ENCODE peak calls at places on chromosomes 2 and 18, in seven cellular contexts. A is choroid plexus epithelial cell, L is osteocyte, J is fibroblast of mammary gland, C is GM13976, O is breast epithelium, E is cardiac fibroblast. H is an unnamed sample.

GRCh38 chr2:146701183-146701582 is 1143.6 kb upstream of the ACVR2A start:
- DNase-seq in C (no peak), O (no peak), A (peak), J (peak), E (peak), L (no peak), H (no peak)

GRCh38 chr2:30300456-30301221 is 69.3 kb downstream of the LBH start:
- DNase-seq in C (no peak), O (no peak), E (peak), J (no peak), A (peak), L (no peak), H (no peak)

GRCh38 chr2:97970300-97971060 is 25.3 kb downstream of the TMEM131 start:
- DNase-seq in C (no peak), O (no peak), E (no peak), A (no peak), J (no peak), L (no peak), H (no peak)

GRCh38 chr18:51009071-51009470 is 20.9 kb upstream of the SMAD4 start:
- DNase-seq in C (no peak), O (no peak), L (no peak), E (peak), A (no peak), J (peak), H (no peak)

GRCh38 chr2:141703506-141703905 is 427.3 kb downstream of the LRP1B start:
- DNase-seq in L (no peak), E (no peak), C (no peak), J (no peak), A (no peak), O (no peak), H (no peak)

GRCh38 chr2:229275506-229275905 is 4.4 kb upstream of the PID1 start:
- DNase-seq in C (no peak), L (no peak), O (no peak), E (no peak), A (no peak), J (no peak), H (no peak)

GRCh38 chr2:201150454-201151020 is 32.4 kb upstream of the CASP10 start:
- DNase-seq in E (no peak), L (no peak), A (no peak), O (no peak), J (no peak), C (no peak), H (no peak)

GRCh38 chr2:168231609-168232241 is 15.7 kb downstream of the STK39 start:
- DNase-seq in O (no peak), C (no peak), J (no peak), E (no peak), A (no peak), L (no peak), H (no peak)

GRCh38 chr2:185578293-185578692 is 160.3 kb upstream of the FSIP2 start:
- DNase-seq in C (no peak), A (no peak), E (no peak), J (no peak), O (no peak), L (no peak), H (no peak)

GRCh38 chr18:24023185-24023814 is 8.7 kb downstream of the TTC39C start:
- DNase-seq in A (no peak), C (no peak), L (no peak), E (no peak), O (no peak), J (no peak), H (no peak)

GRCh38 chr2:58127111-58127510 is 80.5 kb downstream of the VRK2 start:
- DNase-seq in A (no peak), L (no peak), E (no peak), O (no peak), J (no peak), C (no peak), H (no peak)

GRCh38 chr18:28736951-28737350 is 560.0 kb upstream of the CDH2 start:
- DNase-seq in E (peak), O (no peak), A (no peak), J (peak), C (no peak), L (no peak), H (no peak)

GRCh38 chr2:170123593-170123992 is 54.4 kb upstream of the MYO3B start:
- DNase-seq in O (no peak), E (no peak), L (no peak), C (no peak), A (peak), J (no peak), H (no peak)

GRCh38 chr2:191404568-191404991 is 159.4 kb downstream of the MYO1B start:
- DNase-seq in J (no peak), L (no peak), A (peak), C (no peak), E (peak), O (no peak), H (no peak)

GRCh38 chr2:109528811-109529501 is 84.8 kb downstream of the SEPTIN10 start:
- DNase-seq in O (no peak), C (no peak), J (no peak), E (no peak), L (peak), A (no peak), H (no peak)

GRCh38 chr2:98487806-98488189 is 43.1 kb downstream of the INPP4A start:
- DNase-seq in L (no peak), A (peak), O (no peak), J (peak), E (peak), C (no peak), H (no peak)

GRCh38 chr18:37251679-37252078 is 313.9 kb downstream of the CELF4 start:
- DNase-seq in E (no peak), A (no peak), J (peak), L (no peak), O (no peak), C (no peak), H (no peak)

GRCh38 chr2:132009874-132010521 is 151.8 kb downstream of the ANKRD30BL start:
- DNase-seq in C (no peak), O (no peak), E (peak), J (no peak), A (no peak), L (no peak), H (no peak)

GRCh38 chr2:191451116-191451515 is 205.9 kb downstream of the MYO1B start:
- DNase-seq in C (no peak), J (no peak), A (no peak), E (no peak), L (no peak), O (no peak), H (no peak)

GRCh38 chr18:11955299-11956029 is 25.8 kb upstream of the IMPA2 start:
- DNase-seq in C (no peak), O (no peak), E (peak), J (peak), A (peak), L (no peak), H (no peak)

GRCh38 chr18:23900979-23901378 is 113.6 kb upstream of the TTC39C start:
- DNase-seq in J (no peak), L (no peak), A (no peak), E (peak), O (no peak), C (no peak), H (no peak)

GRCh38 chr18:32511147-32511546 is 40.5 kb upstream of the GAREM1 start:
- DNase-seq in O (no peak), A (no peak), C (no peak), J (no peak), L (no peak), E (no peak), H (no peak)

GRCh38 chr2:71669628-71670429 is 216.5 kb downstream of the DYSF start:
- DNase-seq in A (no peak), J (no peak), E (no peak), C (peak), L (peak), O (no peak), H (no peak)

GRCh38 chr2:246489-247145 is 17.2 kb downstream of the SH3YL1 start:
- DNase-seq in C (no peak), A (peak), E (peak), O (no peak), L (no peak), J (peak), H (no peak)

GRCh38 chr2:217075225-217075802 is 215.4 kb upstream of the TNP1 start:
- DNase-seq in E (peak), L (no peak), J (peak), C (no peak), O (no peak), A (peak), H (no peak)

GRCh38 chr2:85758361-85759256 is 4.8 kb downstream of the ATOH8 start:
- DNase-seq in C (no peak), A (no peak), J (no peak), O (peak), E (no peak), L (no peak), H (no peak)

GRCh38 chr2:18491577-18491976 is 68.9 kb downstream of the RDH14 start:
- DNase-seq in L (no peak), O (no peak), C (no peak), E (no peak), A (no peak), J (no peak), H (no peak)

GRCh38 chr2:164694275-164694695 is 73.0 kb upstream of the GRB14 start:
- DNase-seq in A (no peak), C (no peak), L (no peak), E (no peak), O (no peak), J (no peak), H (no peak)

GRCh38 chr2:168545439-168546082 is 89.5 kb downstream of the CERS6 start:
- DNase-seq in J (peak), E (peak), C (no peak), O (no peak), L (no peak), A (peak), H (no peak)

GRCh38 chr18:23934863-23935262 is 79.7 kb upstream of the TTC39C start:
- DNase-seq in C (no peak), E (no peak), A (no peak), J (no peak), L (no peak), O (no peak), H (no peak)

GRCh38 chr18:65955747-65956146 is 204.9 kb downstream of the CDH7 start:
- DNase-seq in E (no peak), C (no peak), A (no peak), O (no peak), L (no peak), J (no peak), H (no peak)

GRCh38 chr18:26536032-26536431 is 12.3 kb downstream of the KCTD1 start:
- DNase-seq in J (peak), E (peak), L (no peak), C (no peak), A (no peak), O (no peak), H (no peak)

GRCh38 chr2:165870346-165870745 is 76.3 kb upstream of the GALNT3 start:
- DNase-seq in J (no peak), C (no peak), O (no peak), L (no peak), A (no peak), E (no peak), H (no peak)

GRCh38 chr2:191441761-191442160 is 196.6 kb downstream of the MYO1B start:
- DNase-seq in J (peak), O (no peak), L (no peak), C (no peak), A (no peak), E (peak), H (no peak)

GRCh38 chr18:39414009-39414700 is 1848.6 kb upstream of the CELF4 start:
- DNase-seq in C (no peak), J (peak), L (no peak), O (no peak), E (peak), A (peak), H (no peak)

GRCh38 chr18:42155024-42155423 is 200.0 kb downstream of the PIK3C3 start:
- DNase-seq in L (no peak), E (no peak), O (no peak), C (no peak), A (no peak), J (no peak), H (no peak)

GRCh38 chr2:154827286-154827685 is 128.8 kb downstream of the KCNJ3 start:
- DNase-seq in O (no peak), A (no peak), L (no peak), J (no peak), C (no peak), E (no peak), H (no peak)

GRCh38 chr18:78721986-78722385 is 257.6 kb upstream of the SALL3 start:
- DNase-seq in A (no peak), E (no peak), O (no peak), C (no peak), J (no peak), L (no peak), H (no peak)

GRCh38 chr2:157194097-157194688 is 63.3 kb upstream of the GALNT5 start:
- DNase-seq in E (peak), C (peak), J (peak), A (peak), O (no peak), L (no peak), H (no peak)

GRCh38 chr2:173414823-173415322 is 60.2 kb downstream of the CDCA7 start:
- DNase-seq in C (no peak), O (peak), A (peak), J (peak), E (peak), L (peak), H (no peak)
- TF ChIP-seq CTCF in C (no peak), O (no peak), A (no peak), J (no peak), E (no peak), L (no peak), H (no peak)

GRCh38 chr2:113236367-113237159 is 42.2 kb downstream of the PAX8 start:
- DNase-seq in O (no peak), J (no peak), A (no peak), E (no peak), L (no peak), C (no peak), H (no peak)

GRCh38 chr2:113237604-113238003 is 41.1 kb downstream of the PAX8 start:
- DNase-seq in C (no peak), J (no peak), E (no peak), A (no peak), L (no peak), O (no peak), H (no peak)

GRCh38 chr2:113240915-113241911 is 37.5 kb downstream of the PAX8 start:
- DNase-seq in J (peak), E (peak), C (no peak), O (peak), A (peak), L (peak), H (peak)

GRCh38 chr2:113242318-113242717 is 36.4 kb downstream of the PAX8 start:
- DNase-seq in E (no peak), L (no peak), O (no peak), J (no peak), C (no peak), A (no peak), H (no peak)

DNA sequence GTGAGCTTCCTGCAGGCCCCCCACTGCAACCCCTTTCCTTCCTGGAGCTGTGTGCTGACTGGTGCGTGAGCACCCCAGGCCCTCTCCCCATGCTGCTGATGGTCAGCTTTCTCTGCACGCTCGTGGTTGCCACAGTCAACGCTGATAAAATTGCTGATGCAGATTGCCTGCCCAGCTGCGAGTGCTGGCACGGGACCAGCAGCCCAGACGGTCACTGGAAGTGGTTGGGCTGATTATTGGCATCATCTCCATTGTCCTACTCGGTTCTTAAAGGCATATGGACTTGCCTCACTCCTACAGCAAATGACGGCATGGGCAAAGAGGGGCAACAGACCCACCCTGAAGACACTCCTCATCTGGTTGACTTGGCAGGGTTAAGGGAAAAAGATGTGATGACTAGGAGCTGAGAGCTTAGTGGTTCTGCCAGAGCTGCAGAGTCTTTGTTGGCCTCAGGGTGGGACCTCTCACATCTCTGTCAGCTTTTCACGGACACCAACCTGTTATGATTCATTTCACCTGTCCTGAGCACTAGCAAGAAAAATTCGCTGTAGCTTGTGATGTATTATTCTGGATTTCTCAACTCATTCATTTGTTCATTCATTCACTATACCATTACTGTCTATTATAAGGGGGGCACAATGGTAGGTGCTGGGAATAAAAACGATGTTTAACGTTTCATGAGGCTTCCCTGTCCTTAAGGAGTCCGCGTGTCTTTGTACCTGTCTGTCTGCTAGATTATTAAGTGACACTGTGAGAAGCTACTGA is 38.4 kb downstream of the PAX8 start:
- DNase-seq in J (peak), E (peak), A (peak), O (peak), C (no peak), L (peak), H (peak)
- TF ChIP-seq CTCF in J (no peak), E (no peak), A (no peak), O (no peak), C (no peak), L (no peak), H (no peak)

DNA sequence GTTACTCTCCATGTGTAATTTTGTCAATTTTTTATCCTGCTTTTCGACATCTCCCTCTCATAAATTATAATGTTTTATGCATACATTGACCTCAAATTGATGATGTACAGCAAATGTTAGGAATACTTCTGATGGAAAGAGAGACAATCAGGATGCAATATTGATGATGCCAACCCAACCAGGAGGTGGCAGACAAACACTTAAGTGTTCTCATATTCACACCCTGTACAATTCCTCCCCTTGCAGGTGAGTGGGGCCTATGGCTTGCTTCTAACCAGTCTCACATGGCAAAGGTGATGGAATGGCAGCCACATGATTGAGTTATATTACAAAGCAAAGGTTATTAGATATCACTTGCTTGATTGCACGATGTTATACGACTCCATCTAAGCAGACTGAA is 594.3 kb upstream of the REG3G start:
- DNase-seq in A (no peak), O (no peak), E (no peak), C (no peak), J (no peak), L (no peak), H (no peak)
- TF ChIP-seq CTCF in A (no peak), O (no peak), E (no peak), C (no peak), J (no peak), L (no peak), H (no peak)

GRCh38 chr2:220857371-220857770 is 714.7 kb downstream of the EPHA4 start:
- DNase-seq in A (no peak), L (no peak), J (no peak), O (no peak), E (no peak), C (no peak), H (no peak)

GRCh38 chr2:220855296-220855695 is 716.8 kb downstream of the EPHA4 start:
- DNase-seq in J (peak), A (peak), L (no peak), O (no peak), E (no peak), C (no peak), H (no peak)

GRCh38 chr2:220856486-220856885 is 715.6 kb downstream of the EPHA4 start:
- DNase-seq in O (no peak), A (no peak), L (no peak), C (no peak), E (no peak), J (no peak), H (no peak)

DNA sequence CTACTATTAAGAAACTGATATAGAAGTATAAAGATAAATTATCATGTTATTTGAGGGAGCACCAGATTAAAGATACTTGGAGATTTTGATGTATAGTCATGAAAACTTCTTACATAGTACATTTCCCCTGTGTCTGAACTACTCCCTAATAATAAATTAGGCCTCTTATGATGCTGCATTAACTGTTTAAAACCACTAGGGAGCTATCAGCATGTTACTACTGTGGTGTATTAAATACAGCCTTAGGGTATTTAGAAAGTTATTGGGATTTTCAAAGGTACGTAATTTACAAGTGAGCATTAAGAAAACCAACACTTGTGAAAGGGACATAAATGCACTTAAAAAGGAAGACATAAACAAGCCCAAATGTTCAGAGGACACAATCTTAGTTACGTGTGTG is 714.0 kb downstream of the EPHA4 start:
- DNase-seq in C (no peak), L (no peak), O (no peak), J (no peak), A (no peak), E (no peak), H (no peak)
- TF ChIP-seq CTCF in C (no peak), L (no peak), O (no peak), J (no peak), A (no peak), E (no peak), H (no peak)

GRCh38 chr18:21915546-21915945 is 175.0 kb downstream of the MIB1 start:
- DNase-seq in L (peak), C (no peak), O (no peak), A (no peak), E (no peak), J (no peak), H (no peak)

GRCh38 chr18:21914739-21915319 is 174.2 kb downstream of the MIB1 start:
- DNase-seq in J (peak), L (peak), A (peak), O (no peak), C (no peak), E (peak), H (no peak)

GRCh38 chr18:21910906-21911305 is 170.3 kb downstream of the MIB1 start:
- DNase-seq in O (no peak), C (no peak), J (no peak), E (no peak), A (no peak), L (no peak), H (no peak)

GRCh38 chr18:21911551-21911950 is 171.0 kb downstream of the MIB1 start:
- DNase-seq in E (no peak), A (no peak), J (no peak), C (peak), O (no peak), L (no peak), H (no peak)

GRCh38 chr18:21912339-21913239 is 172.0 kb downstream of the MIB1 start:
- DNase-seq in L (peak), A (no peak), E (no peak), C (no peak), O (no peak), J (no peak), H (no peak)
- TF ChIP-seq CTCF in L (no peak), A (no peak), E (peak), C (no peak), O (no peak), J (no peak), H (no peak)